ENCODE peak calls at places on chromosome 9, in seven cellular contexts. P, D, J, X, R, U and V are unnamed samples.

GRCh38 chr9:110126457-110126856 is 81.5 kb downstream of the C9orf152 start:
- DNase-seq in P (no peak), D (no peak), J (no peak), X (no peak), R (no peak), U (no peak), V (no peak)

GRCh38 chr9:113609562-113610318 is 146.2 kb downstream of the RGS3 start:
- DNase-seq in P (no peak), D (peak; percentile 94), J (peak; percentile 64), X (no peak), R (peak; percentile 86), U (peak; percentile 89), V (no peak)

GRCh38 chr9:125650271-125650737 is 56.7 kb downstream of the MAPKAP1 start:
- DNase-seq in P (peak; percentile 80), D (no peak), J (no peak), X (no peak), R (no peak), U (no peak), V (no peak)

GRCh38 chr9:124259273-124260078 is 1.7 kb downstream of the NEK6 start:
- DNase-seq in P (no peak), D (peak; percentile 64), J (peak; percentile 73), X (no peak), R (peak; percentile 58), U (no peak), V (no peak)

GRCh38 chr9:89888233-89888632 is 283.4 kb downstream of the GADD45G start:
- DNase-seq in P (no peak), D (no peak), J (no peak), X (no peak), R (no peak), U (no peak), V (no peak)

GRCh38 chr9:88658311-88658822 is 123.4 kb downstream of the NXNL2 start:
- DNase-seq in P (no peak), D (peak; percentile 33), J (no peak), X (no peak), R (peak; percentile 37), U (peak; percentile 26), V (no peak)

GRCh38 chr9:93865245-93865644 is 89.9 kb downstream of the BARX1 start:
- DNase-seq in P (no peak), D (no peak), J (no peak), X (no peak), R (no peak), U (no peak), V (no peak)

GRCh38 chr9:94656190-94656589 is 16.9 kb upstream of the FBP1 start:
- DNase-seq in P (peak; percentile 87), D (no peak), J (peak; percentile 82), X (no peak), R (no peak), U (no peak), V (no peak)

GRCh38 chr9:98477884-98478283 is 222.4 kb upstream of the TBC1D2 start:
- DNase-seq in P (no peak), D (peak; percentile 24), J (no peak), X (no peak), R (no peak), U (peak; percentile 36), V (no peak)

GRCh38 chr9:72383978-72384709 is 19.1 kb upstream of the ZFAND5 start:
- DNase-seq in P (no peak), D (no peak), J (no peak), X (no peak), R (no peak), U (no peak), V (peak; percentile 77)

GRCh38 chr9:135247174-135247930 is 159.9 kb downstream of the OLFM1 start:
- DNase-seq in P (no peak), D (no peak), J (no peak), X (no peak), R (no peak), U (no peak), V (no peak)

GRCh38 chr9:93636172-93636661 is 59.8 kb downstream of the PHF2 start:
- DNase-seq in P (no peak), D (no peak), J (peak; percentile 38), X (no peak), R (no peak), U (peak; percentile 13), V (no peak)

GRCh38 chr9:123749580-123750202 is 180.2 kb downstream of the DENND1A start:
- DNase-seq in P (peak; percentile 48), D (no peak), J (no peak), X (no peak), R (no peak), U (no peak), V (no peak)

GRCh38 chr9:35490910-35491465 is 1.1 kb downstream of the RUSC2 start:
- DNase-seq in P (no peak), D (no peak), J (no peak), X (no peak), R (no peak), U (no peak), V (no peak)

GRCh38 chr9:134830126-134830525 is 50.5 kb upstream of the FCN2 start:
- DNase-seq in P (no peak), D (no peak), J (no peak), X (no peak), R (no peak), U (no peak), V (no peak)

GRCh38 chr9:127661342-127661741 is 45.4 kb upstream of the CFAP157 start:
- DNase-seq in P (no peak), D (no peak), J (peak; percentile 50), X (no peak), R (no peak), U (no peak), V (no peak)

GRCh38 chr9:87343816-87344438 is 153.7 kb upstream of the DAPK1 start:
- DNase-seq in P (no peak), D (no peak), J (no peak), X (no peak), R (no peak), U (no peak), V (no peak)

GRCh38 chr9:68749579-68750159 is 44.6 kb downstream of the PIP5K1B start:
- DNase-seq in P (no peak), D (no peak), J (no peak), X (no peak), R (no peak), U (no peak), V (no peak)

DNA sequence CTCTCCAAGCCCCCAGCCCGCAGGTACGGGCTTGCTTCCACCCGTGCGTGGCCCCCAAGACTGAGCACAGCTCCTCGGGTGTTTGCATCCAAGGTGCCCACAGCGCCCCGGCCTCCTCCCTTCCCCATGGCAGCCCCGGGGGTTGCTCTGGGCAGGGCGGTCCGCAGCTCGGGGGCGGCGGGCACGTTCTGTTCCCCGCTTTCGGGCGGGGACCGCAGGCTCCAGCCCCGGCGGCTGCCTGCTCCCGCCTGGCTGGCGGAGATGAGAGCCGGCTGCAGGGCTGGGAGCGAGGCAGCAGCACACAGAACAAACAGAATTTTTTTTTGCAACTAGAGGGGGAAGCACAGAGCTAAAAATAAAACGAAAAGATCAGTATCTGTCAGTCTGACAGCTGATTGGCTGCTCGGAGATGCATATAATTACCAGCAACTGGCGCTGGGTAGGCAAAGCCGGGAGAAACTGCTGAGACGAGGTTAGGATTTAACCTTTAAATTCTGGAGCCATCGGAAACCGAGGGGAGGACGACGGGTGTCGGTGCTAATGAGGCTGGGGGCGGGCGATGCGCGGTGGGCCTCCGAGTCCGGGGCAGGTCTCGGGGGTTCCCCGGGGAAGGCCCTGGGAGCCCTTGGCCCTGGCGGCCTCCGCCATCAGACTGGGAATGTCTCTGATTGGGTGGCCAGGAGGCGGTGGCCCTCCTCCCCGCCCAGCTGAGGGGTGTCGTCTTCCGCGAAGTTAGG is 142.7 kb upstream of the IER5L start:
- DNase-seq in P (peak; percentile 57), D (peak; percentile 74), J (peak; percentile 67), X (peak; percentile 21), R (peak; percentile 26), U (peak; percentile 73), V (peak; percentile 63)
- H3K4me3 ChIP-seq in P (no peak overlapping the region), D (peak overlapping the region; percentile 61), J (peak overlapping the region; percentile 35), X (peak overlapping the region; percentile 57), R (peak overlapping the region; percentile 34), U (peak overlapping the region; percentile 60), V (peak overlapping the region; percentile 61)

GRCh38 chr9:111399772-111400563 is 69.9 kb upstream of the OR2K2 start:
- DNase-seq in P (no peak), D (no peak), J (peak; percentile 58), X (no peak), R (no peak), U (no peak), V (no peak)
- TF ChIP-seq CTCF in P (no peak), D (no peak), J (peak; percentile 54), X (no peak), R (peak; percentile 7), U (no peak), V (peak; percentile 8)

DNA sequence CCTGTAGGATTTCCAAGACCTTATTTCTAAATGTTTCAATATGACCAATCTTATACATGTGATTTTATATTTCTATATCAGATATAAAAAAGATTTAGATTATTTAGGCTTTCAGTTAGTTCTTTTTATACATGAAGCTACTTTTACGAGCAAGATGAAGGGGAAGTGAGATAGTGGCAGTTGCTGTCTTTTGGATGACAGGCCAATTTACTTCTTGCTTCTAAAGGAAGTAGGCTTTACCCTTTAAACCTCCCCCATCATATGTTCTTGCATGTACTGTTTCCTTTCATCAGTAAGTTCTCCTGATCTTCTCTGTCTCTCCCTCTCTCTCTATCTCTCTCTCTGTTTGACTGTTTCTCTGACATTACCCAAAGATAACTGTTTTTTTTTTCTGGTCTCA is 4.0 kb upstream of the TYRP1 start:
- DNase-seq in P (no peak), D (no peak), J (no peak), X (no peak), R (no peak), U (no peak), V (no peak)
- H3K4me3 ChIP-seq in P (no peak overlapping the region), D (no peak overlapping the region), J (no peak overlapping the region), X (no peak overlapping the region), R (no peak overlapping the region), U (no peak overlapping the region), V (no peak overlapping the region)

GRCh38 chr9:15484802-15485201 is 26.0 kb downstream of the PSIP1 start:
- DNase-seq in P (no peak), D (no peak), J (no peak), X (no peak), R (no peak), U (no peak), V (no peak)

GRCh38 chr9:15482146-15482545 is 28.6 kb downstream of the PSIP1 start:
- DNase-seq in P (no peak), D (no peak), J (no peak), X (no peak), R (no peak), U (no peak), V (no peak)

GRCh38 chr9:15491950-15492349 is 18.8 kb downstream of the PSIP1 start:
- DNase-seq in P (no peak), D (no peak), J (no peak), X (no peak), R (no peak), U (no peak), V (no peak)

DNA sequence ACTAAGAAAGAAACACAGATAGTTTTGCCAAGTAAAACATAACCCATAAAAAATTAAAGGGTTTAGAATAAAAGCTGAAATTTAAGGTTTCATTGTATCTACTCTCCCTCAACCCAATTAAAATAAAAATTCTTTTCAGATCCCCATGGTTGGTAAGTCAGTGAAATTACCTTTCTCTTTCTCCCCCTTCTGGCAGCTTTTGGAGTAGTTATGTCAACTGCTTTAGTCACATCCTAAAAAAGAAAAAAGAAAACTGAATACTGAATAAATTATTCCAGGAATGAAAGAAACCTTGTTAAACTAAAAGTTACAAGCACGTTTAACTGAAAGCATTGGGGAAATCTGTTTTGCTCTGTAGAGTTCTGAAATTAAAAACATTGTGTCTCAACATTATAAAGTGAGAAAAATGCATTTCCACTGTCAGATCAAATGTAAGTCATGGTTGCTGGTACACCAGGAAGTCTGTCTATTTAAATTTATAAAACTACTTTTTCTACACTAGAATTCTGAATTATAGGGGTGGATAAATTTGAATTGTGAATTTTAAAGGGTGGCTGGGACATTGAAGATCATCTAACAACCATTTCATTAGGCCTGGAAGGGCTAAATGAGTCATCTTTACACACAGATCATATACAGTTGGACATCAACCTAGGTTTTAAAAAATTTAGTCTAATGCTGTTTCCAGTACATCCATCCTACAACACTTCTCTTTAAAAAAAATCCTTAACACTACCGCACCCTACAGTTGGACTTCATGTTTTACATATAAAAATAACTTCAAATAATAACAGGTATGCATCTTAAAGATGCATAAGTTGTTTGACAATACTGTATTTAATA is 24.7 kb downstream of the PSIP1 start:
- DNase-seq in P (no peak), D (no peak), J (no peak), X (no peak), R (no peak), U (no peak), V (no peak)
- TF ChIP-seq CTCF in P (no peak), D (peak; percentile 27), J (peak; percentile 43), X (peak; percentile 61), R (peak; percentile 35), U (peak; percentile 29), V (no peak)